ENCODE peak calls at places on chromosomes 1 and 21, in eight cellular contexts. One of them, this sample, is unnamed.
A peak's percentile ranks its signal among the peaks of the same experiment; 100 is the strongest.

GRCh38 chr1:22685675-22686074 is 25.0 kb upstream of the EPHB2 start:
- DNase-seq in Peyer's patch: no peak
- DNase-seq in K562: no peak
- DNase-seq in body of pancreas: no peak
- DNase-seq in endothelial cell of umbilical vein: no peak
- DNase-seq in A549: no peak
- DNase-seq in tibial nerve: no peak
- DNase-seq in GM12891: no peak
- DNase-seq in this sample: no peak

GRCh38 chr21:39966786-39967185 is 99.5 kb downstream of the PCP4 start:
- DNase-seq in Peyer's patch: no peak
- DNase-seq in GM12891: no peak
- DNase-seq in endothelial cell of umbilical vein: no peak
- DNase-seq in body of pancreas: no peak
- DNase-seq in K562: no peak
- DNase-seq in A549: no peak
- DNase-seq in tibial nerve: no peak
- DNase-seq in this sample: no peak

GRCh38 chr1:97816927-97817326 is 103.9 kb downstream of the DPYD start:
- DNase-seq in tibial nerve: no peak
- DNase-seq in A549: no peak
- DNase-seq in endothelial cell of umbilical vein: no peak
- DNase-seq in body of pancreas: no peak
- DNase-seq in K562: no peak
- DNase-seq in GM12891: no peak
- DNase-seq in Peyer's patch: no peak
- DNase-seq in this sample: no peak

GRCh38 chr1:160681067-160681890 is 30.3 kb downstream of the CD48 start:
- DNase-seq in Peyer's patch: peak; percentile 78
- DNase-seq in GM12891: no peak
- DNase-seq in tibial nerve: no peak
- DNase-seq in K562: peak; percentile 75
- DNase-seq in A549: peak; percentile 84
- DNase-seq in endothelial cell of umbilical vein: peak; percentile 30
- DNase-seq in body of pancreas: peak; percentile 28
- DNase-seq in this sample: peak; percentile 73

GRCh38 chr1:47644216-47644581 is 206.4 kb downstream of the FOXD2 start:
- DNase-seq in A549: no peak
- DNase-seq in Peyer's patch: no peak
- DNase-seq in GM12891: no peak
- DNase-seq in tibial nerve: no peak
- DNase-seq in body of pancreas: no peak
- DNase-seq in K562: no peak
- DNase-seq in endothelial cell of umbilical vein: no peak
- DNase-seq in this sample: no peak

GRCh38 chr1:173666646-173667045 is 3.0 kb downstream of the ANKRD45 start:
- DNase-seq in A549: no peak
- DNase-seq in tibial nerve: no peak
- DNase-seq in endothelial cell of umbilical vein: no peak
- DNase-seq in K562: no peak
- DNase-seq in GM12891: no peak
- DNase-seq in Peyer's patch: no peak
- DNase-seq in body of pancreas: no peak
- DNase-seq in this sample: no peak

GRCh38 chr1:16631248-16632043 is 18.1 kb upstream of the NBPF1 start:
- DNase-seq in tibial nerve: peak; percentile 11
- DNase-seq in A549: no peak
- DNase-seq in GM12891: no peak
- DNase-seq in Peyer's patch: peak; percentile 56
- DNase-seq in body of pancreas: peak; percentile 28
- DNase-seq in K562: peak; percentile 34
- DNase-seq in endothelial cell of umbilical vein: no peak
- DNase-seq in this sample: no peak

GRCh38 chr1:24872446-24872845 is 57.6 kb downstream of the RUNX3 start:
- DNase-seq in endothelial cell of umbilical vein: no peak
- DNase-seq in tibial nerve: no peak
- DNase-seq in A549: no peak
- DNase-seq in Peyer's patch: no peak
- DNase-seq in body of pancreas: no peak
- DNase-seq in K562: no peak
- DNase-seq in GM12891: no peak
- DNase-seq in this sample: no peak

GRCh38 chr1:164787834-164788231 is 228.8 kb downstream of the PBX1 start:
- DNase-seq in tibial nerve: no peak
- DNase-seq in endothelial cell of umbilical vein: no peak
- DNase-seq in A549: no peak
- DNase-seq in K562: no peak
- DNase-seq in body of pancreas: no peak
- DNase-seq in GM12891: no peak
- DNase-seq in Peyer's patch: no peak
- DNase-seq in this sample: no peak

GRCh38 chr1:34362949-34363348 is 186.2 kb downstream of the C1orf94 start:
- DNase-seq in GM12891: no peak
- DNase-seq in Peyer's patch: no peak
- DNase-seq in tibial nerve: no peak
- DNase-seq in A549: no peak
- DNase-seq in body of pancreas: no peak
- DNase-seq in K562: no peak
- DNase-seq in endothelial cell of umbilical vein: no peak
- DNase-seq in this sample: no peak

GRCh38 chr1:159937014-159937750 is 8.2 kb downstream of the IGSF9 start:
- DNase-seq in endothelial cell of umbilical vein: no peak
- DNase-seq in GM12891: no peak
- DNase-seq in Peyer's patch: peak; percentile 50
- DNase-seq in body of pancreas: no peak
- DNase-seq in tibial nerve: no peak
- DNase-seq in A549: no peak
- DNase-seq in K562: no peak
- DNase-seq in this sample: no peak

GRCh38 chr1:9767964-9768668 is 55.6 kb downstream of the CLSTN1 start:
- DNase-seq in endothelial cell of umbilical vein: no peak
- DNase-seq in A549: peak; percentile 59
- DNase-seq in tibial nerve: no peak
- DNase-seq in GM12891: no peak
- DNase-seq in K562: peak; percentile 68
- DNase-seq in body of pancreas: no peak
- DNase-seq in Peyer's patch: peak; percentile 68
- DNase-seq in this sample: no peak

GRCh38 chr1:105317976-105318375 is 1568.3 kb downstream of the AMY1C start:
- DNase-seq in tibial nerve: no peak
- DNase-seq in A549: no peak
- DNase-seq in body of pancreas: no peak
- DNase-seq in endothelial cell of umbilical vein: no peak
- DNase-seq in Peyer's patch: no peak
- DNase-seq in K562: no peak
- DNase-seq in GM12891: no peak
- DNase-seq in this sample: no peak

GRCh38 chr1:84254703-84255238 is 46.7 kb upstream of the SAMD13 start:
- DNase-seq in A549: no peak
- DNase-seq in endothelial cell of umbilical vein: no peak
- DNase-seq in Peyer's patch: no peak
- DNase-seq in tibial nerve: no peak
- DNase-seq in K562: no peak
- DNase-seq in GM12891: no peak
- DNase-seq in body of pancreas: no peak
- DNase-seq in this sample: no peak

GRCh38 chr1:108877324-108877812 is 583 bp downstream of the GPSM2 start:
- DNase-seq in body of pancreas: no peak
- DNase-seq in K562: no peak
- DNase-seq in tibial nerve: no peak
- DNase-seq in GM12891: no peak
- DNase-seq in Peyer's patch: no peak
- DNase-seq in A549: no peak
- DNase-seq in endothelial cell of umbilical vein: peak; percentile 55
- DNase-seq in this sample: peak; percentile 9

GRCh38 chr1:205504311-205505075 is at the start of gene CDK18:
- DNase-seq in endothelial cell of umbilical vein: no peak
- DNase-seq in body of pancreas: peak; percentile 92
- DNase-seq in K562: no peak
- DNase-seq in tibial nerve: peak; percentile 49
- DNase-seq in Peyer's patch: peak; percentile 89
- DNase-seq in A549: no peak
- DNase-seq in GM12891: no peak
- DNase-seq in this sample: peak; percentile 85

GRCh38 chr1:221164029-221164428 is 284.8 kb downstream of the HLX start:
- DNase-seq in Peyer's patch: no peak
- DNase-seq in endothelial cell of umbilical vein: peak; percentile 71
- DNase-seq in body of pancreas: no peak
- DNase-seq in K562: no peak
- DNase-seq in A549: no peak
- DNase-seq in GM12891: no peak
- DNase-seq in tibial nerve: no peak
- DNase-seq in this sample: no peak

GRCh38 chr1:199612976-199613774 is 414.3 kb upstream of the NR5A2 start:
- DNase-seq in Peyer's patch: no peak
- DNase-seq in endothelial cell of umbilical vein: no peak
- DNase-seq in K562: no peak
- DNase-seq in A549: no peak
- DNase-seq in body of pancreas: no peak
- DNase-seq in tibial nerve: no peak
- DNase-seq in GM12891: no peak
- DNase-seq in this sample: peak; percentile 7

GRCh38 chr1:221795400-221795799 is 53.5 kb upstream of the DUSP10 start:
- DNase-seq in GM12891: no peak
- DNase-seq in endothelial cell of umbilical vein: no peak
- DNase-seq in Peyer's patch: no peak
- DNase-seq in tibial nerve: no peak
- DNase-seq in body of pancreas: no peak
- DNase-seq in A549: no peak
- DNase-seq in K562: no peak
- DNase-seq in this sample: no peak

GRCh38 chr1:16398371-16398953 is 31.4 kb downstream of the SZRD1 start:
- DNase-seq in body of pancreas: no peak
- DNase-seq in A549: no peak
- DNase-seq in tibial nerve: no peak
- DNase-seq in K562: no peak
- DNase-seq in endothelial cell of umbilical vein: no peak
- DNase-seq in GM12891: no peak
- DNase-seq in Peyer's patch: no peak
- DNase-seq in this sample: no peak

GRCh38 chr1:24850353-24850905 is 79.6 kb downstream of the RUNX3 start:
- DNase-seq in body of pancreas: no peak
- DNase-seq in tibial nerve: no peak
- DNase-seq in A549: no peak
- DNase-seq in K562: no peak
- DNase-seq in Peyer's patch: no peak
- DNase-seq in endothelial cell of umbilical vein: peak; percentile 53
- DNase-seq in GM12891: no peak
- DNase-seq in this sample: no peak

GRCh38 chr1:16187748-16188401 is 24.6 kb downstream of the ARHGEF19 start:
- DNase-seq in GM12891: peak; percentile 84
- DNase-seq in tibial nerve: peak; percentile 74
- DNase-seq in body of pancreas: peak; percentile 72
- DNase-seq in endothelial cell of umbilical vein: peak; percentile 85
- DNase-seq in A549: peak; percentile 78
- DNase-seq in Peyer's patch: peak; percentile 84
- DNase-seq in K562: peak; percentile 89
- DNase-seq in this sample: peak; percentile 62

GRCh38 chr1:39026051-39026946 is at the start of gene NDUFS5:
- DNase-seq in A549: peak; percentile 93
- DNase-seq in body of pancreas: peak; percentile 93
- DNase-seq in tibial nerve: peak; percentile 76
- DNase-seq in GM12891: peak; percentile 65
- DNase-seq in K562: peak; percentile 87
- DNase-seq in endothelial cell of umbilical vein: peak; percentile 88
- DNase-seq in Peyer's patch: peak; percentile 92
- DNase-seq in this sample: peak; percentile 84
- TF ChIP-seq POLR2A in A549: peak; percentile 72
- TF ChIP-seq POLR2A in body of pancreas: peak; percentile 93
- TF ChIP-seq POLR2A in tibial nerve: peak; percentile 74
- TF ChIP-seq POLR2A in GM12891: peak; percentile 93
- TF ChIP-seq POLR2A in K562: peak; percentile 98
- TF ChIP-seq POLR2A in endothelial cell of umbilical vein: peak; percentile 95
- TF ChIP-seq POLR2A in Peyer's patch: peak; percentile 90
- TF ChIP-seq POLR2A in this sample: peak; percentile 97

GRCh38 chr1:35769759-35770446 is at the start of gene CLSPN:
- DNase-seq in Peyer's patch: peak; percentile 92
- DNase-seq in A549: peak; percentile 92
- DNase-seq in body of pancreas: peak; percentile 95
- DNase-seq in endothelial cell of umbilical vein: peak; percentile 97
- DNase-seq in GM12891: peak; percentile 93
- DNase-seq in tibial nerve: peak; percentile 83
- DNase-seq in K562: peak; percentile 100
- DNase-seq in this sample: peak; percentile 97
- TF ChIP-seq POLR2A in Peyer's patch: no peak
- TF ChIP-seq POLR2A in A549: peak; percentile 61
- TF ChIP-seq POLR2A in body of pancreas: peak; percentile 11
- TF ChIP-seq POLR2A in endothelial cell of umbilical vein: peak; percentile 74
- TF ChIP-seq POLR2A in GM12891: peak; percentile 70
- TF ChIP-seq POLR2A in tibial nerve: no peak
- TF ChIP-seq POLR2A in K562: peak; percentile 99
- TF ChIP-seq POLR2A in this sample: peak; percentile 86

GRCh38 chr21:44370027-44370735 is 16.8 kb downstream of the TRPM2 start:
- DNase-seq in tibial nerve: peak; percentile 9
- DNase-seq in Peyer's patch: peak; percentile 54
- DNase-seq in endothelial cell of umbilical vein: no peak
- DNase-seq in A549: peak; percentile 24
- DNase-seq in GM12891: no peak
- DNase-seq in body of pancreas: peak; percentile 32
- DNase-seq in K562: peak; percentile 56
- DNase-seq in this sample: peak; percentile 87
- TF ChIP-seq POLR2A in tibial nerve: no peak
- TF ChIP-seq POLR2A in Peyer's patch: no peak
- TF ChIP-seq POLR2A in endothelial cell of umbilical vein: no peak
- TF ChIP-seq POLR2A in A549: no peak
- TF ChIP-seq POLR2A in GM12891: no peak
- TF ChIP-seq POLR2A in body of pancreas: no peak
- TF ChIP-seq POLR2A in K562: no peak
- TF ChIP-seq POLR2A in this sample: no peak

DNA sequence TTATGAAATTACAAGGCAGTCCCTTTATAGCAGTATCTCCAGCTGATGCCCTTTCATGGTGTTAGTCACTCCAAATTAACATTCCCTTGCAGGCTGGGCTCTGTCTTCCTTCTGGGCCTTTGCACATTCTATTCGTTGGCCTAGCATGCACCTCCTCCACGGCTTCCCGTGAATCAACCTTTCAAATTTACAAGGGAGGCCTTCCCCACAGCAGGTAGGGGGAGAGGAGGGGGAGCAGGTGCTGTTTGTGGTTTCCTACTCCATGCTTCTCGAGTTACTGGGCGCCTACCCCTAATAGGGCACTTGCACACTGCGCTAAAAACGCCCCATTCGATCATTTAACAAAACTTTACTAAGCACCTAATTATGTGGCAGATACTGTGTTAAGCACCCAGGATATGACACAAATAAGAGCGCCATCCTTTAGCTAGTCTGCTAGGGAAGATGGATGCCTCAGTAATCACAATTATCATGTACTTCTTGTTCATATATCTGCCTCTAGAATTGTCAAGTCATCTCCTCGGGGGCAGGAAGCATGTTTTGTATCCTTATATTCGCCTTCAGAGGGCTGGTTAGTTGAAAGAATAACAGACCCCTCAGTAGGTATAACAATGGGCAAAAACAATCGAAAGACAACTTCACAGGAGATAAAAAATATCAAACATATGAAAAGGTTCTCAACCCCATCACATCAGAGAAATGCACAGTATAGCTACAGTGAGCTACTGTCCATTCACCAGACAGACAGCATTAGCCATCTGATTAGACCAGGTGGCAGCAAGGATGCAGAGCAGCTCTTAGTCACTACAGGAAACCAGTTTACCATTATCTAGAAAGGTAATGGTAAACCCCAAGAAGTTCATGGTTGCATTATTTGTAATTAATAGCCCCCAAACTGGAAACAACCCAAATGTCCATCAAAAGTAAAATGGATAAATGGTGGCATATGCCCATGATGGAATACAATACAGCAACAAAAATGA is 1.7 kb upstream of the ADAR start:
- DNase-seq in A549: no peak
- DNase-seq in K562: peak; percentile 17
- DNase-seq in body of pancreas: no peak
- DNase-seq in tibial nerve: no peak
- DNase-seq in endothelial cell of umbilical vein: no peak
- DNase-seq in Peyer's patch: no peak
- DNase-seq in GM12891: no peak
- DNase-seq in this sample: no peak
- TF ChIP-seq POLR2A in A549: no peak
- TF ChIP-seq POLR2A in K562: no peak
- TF ChIP-seq POLR2A in body of pancreas: no peak
- TF ChIP-seq POLR2A in tibial nerve: no peak
- TF ChIP-seq POLR2A in endothelial cell of umbilical vein: no peak
- TF ChIP-seq POLR2A in Peyer's patch: no peak
- TF ChIP-seq POLR2A in GM12891: no peak
- TF ChIP-seq POLR2A in this sample: no peak